ENCODE peak calls at places on chromosomes 7 and 10, in seven cellular contexts. F is astrocyte, S is fibroblast of lung, I is osteoblast, V is HCT116, N is mammary epithelial cell, P is H1. C is an unnamed sample.

GRCh38 chr10:129785536-129785981 is 178.5 kb downstream of the EBF3 start:
- DNase-seq in F (no peak), S (no peak), I (peak; percentile 29), V (no peak), N (no peak), P (no peak), C (no peak)

GRCh38 chr7:25677595-25677994 is 449.3 kb upstream of the NPVF start:
- DNase-seq in F (no peak), S (no peak), I (no peak), V (no peak), N (no peak), P (no peak), C (no peak)

GRCh38 chr10:119333146-119333792 is 125.9 kb downstream of the GRK5 start:
- DNase-seq in F (peak; percentile 40), S (peak; percentile 16), I (peak; percentile 60), V (no peak), N (peak; percentile 30), P (no peak), C (peak; percentile 32)

GRCh38 chr10:42836771-42837468 is 54.3 kb downstream of the BMS1 start:
- DNase-seq in F (peak; percentile 18), S (peak; percentile 27), I (peak; percentile 85), V (no peak), N (peak; percentile 32), P (no peak), C (no peak)

GRCh38 chr7:582081-582835 is 62.6 kb upstream of the PDGFA start:
- DNase-seq in F (no peak), S (no peak), I (no peak), V (no peak), N (no peak), P (no peak), C (no peak)

GRCh38 chr10:22640351-22640750 is 74.0 kb downstream of the PIP4K2A start:
- DNase-seq in F (no peak), S (no peak), I (no peak), V (no peak), N (no peak), P (no peak), C (no peak)

GRCh38 chr7:99557196-99557607 is 1.2 kb upstream of the ZNF655 start:
- DNase-seq in F (no peak), S (no peak), I (no peak), V (no peak), N (no peak), P (no peak), C (peak; percentile 7)

GRCh38 chr10:76172020-76172419 is 740.6 kb downstream of the LRMDA start:
- DNase-seq in F (no peak), S (no peak), I (no peak), V (no peak), N (no peak), P (no peak), C (no peak)

GRCh38 chr10:11164806-11165590 is 147.3 kb downstream of the CELF2 start:
- DNase-seq in F (peak; percentile 89), S (peak; percentile 91), I (peak; percentile 75), V (no peak), N (peak; percentile 0), P (peak; percentile 73), C (peak; percentile 63)

GRCh38 chr10:14838582-14839304 is 637 bp downstream of the HSPA14 start:
- DNase-seq in F (peak; percentile 19), S (peak; percentile 18), I (peak; percentile 71), V (no peak), N (peak; percentile 17), P (peak; percentile 74), C (peak; percentile 57)

GRCh38 chr7:133869556-133869955 is 257.6 kb upstream of the LRGUK start:
- DNase-seq in F (no peak), S (no peak), I (no peak), V (no peak), N (no peak), P (no peak), C (no peak)
- TF ChIP-seq CTCF in F (no peak), S (no peak), I (no peak), V (no peak), N (no peak), P (no peak), C (no peak)

GRCh38 chr7:74306737-74307469 is 17.7 kb downstream of the CLIP2 start:
- DNase-seq in F (peak; percentile 75), S (peak; percentile 64), I (peak; percentile 96), V (no peak), N (peak; percentile 75), P (no peak), C (no peak)
- H3K4me2 ChIP-seq in F (peak overlapping the region; percentile 75), S (peak overlapping the region; percentile 51), I (peak overlapping the region; percentile 72), V (peak overlapping the region; percentile 43), N (peak overlapping the region; percentile 63), P (no peak overlapping the region), C (no peak overlapping the region)

GRCh38 chr10:71335173-71335572 is 16.1 kb downstream of the SLC29A3 start:
- DNase-seq in F (no peak), S (no peak), I (no peak), V (no peak), N (no peak), P (no peak), C (no peak)

GRCh38 chr10:71336632-71337031 is 17.6 kb downstream of the SLC29A3 start:
- DNase-seq in F (no peak), S (no peak), I (no peak), V (no peak), N (no peak), P (no peak), C (no peak)

GRCh38 chr10:71338728-71339495 is 19.9 kb downstream of the SLC29A3 start:
- DNase-seq in F (no peak), S (no peak), I (no peak), V (no peak), N (peak; percentile 31), P (no peak), C (no peak)

GRCh38 chr10:71339796-71340589 is 20.9 kb downstream of the SLC29A3 start:
- DNase-seq in F (no peak), S (no peak), I (no peak), V (peak; percentile 33), N (peak; percentile 65), P (no peak), C (no peak)

DNA sequence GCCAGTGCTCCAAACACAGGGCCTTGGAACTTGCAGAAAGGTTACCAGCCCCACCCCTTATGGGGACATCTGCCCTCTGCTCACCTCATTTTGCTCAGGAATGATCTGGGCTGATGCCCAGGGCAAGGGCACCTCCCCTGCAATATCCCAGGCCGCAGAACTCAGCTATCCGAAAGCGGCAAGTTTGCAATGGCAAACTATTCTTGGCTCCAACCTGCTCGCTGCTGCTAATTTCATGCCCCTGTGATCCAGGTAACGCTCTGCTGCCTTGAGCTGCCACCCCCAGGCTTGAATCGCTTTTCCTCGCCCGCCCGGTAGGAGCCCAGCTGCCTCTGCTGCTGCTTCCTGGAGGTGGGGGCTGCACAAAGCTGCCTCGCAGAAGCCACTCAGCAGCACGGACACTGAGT is 18.2 kb downstream of the SLC29A3 start:
- DNase-seq in F (no peak), S (no peak), I (no peak), V (no peak), N (no peak), P (peak; percentile 49), C (no peak)
- TF ChIP-seq CTCF in F (no peak), S (no peak), I (no peak), V (no peak), N (no peak), P (no peak), C (no peak)

GRCh38 chr10:79023489-79024162 is 45.1 kb upstream of the ZMIZ1 start:
- DNase-seq in F (no peak), S (no peak), I (peak; percentile 64), V (no peak), N (no peak), P (no peak), C (no peak)

GRCh38 chr10:79021331-79021907 is 47.3 kb upstream of the ZMIZ1 start:
- DNase-seq in F (no peak), S (no peak), I (peak; percentile 50), V (no peak), N (no peak), P (no peak), C (no peak)

GRCh38 chr10:79024296-79024695 is 44.5 kb upstream of the ZMIZ1 start:
- DNase-seq in F (no peak), S (no peak), I (no peak), V (no peak), N (no peak), P (no peak), C (no peak)

GRCh38 chr10:79021948-79022499 is 46.7 kb upstream of the ZMIZ1 start:
- DNase-seq in F (no peak), S (no peak), I (peak; percentile 74), V (no peak), N (no peak), P (no peak), C (no peak)

DNA sequence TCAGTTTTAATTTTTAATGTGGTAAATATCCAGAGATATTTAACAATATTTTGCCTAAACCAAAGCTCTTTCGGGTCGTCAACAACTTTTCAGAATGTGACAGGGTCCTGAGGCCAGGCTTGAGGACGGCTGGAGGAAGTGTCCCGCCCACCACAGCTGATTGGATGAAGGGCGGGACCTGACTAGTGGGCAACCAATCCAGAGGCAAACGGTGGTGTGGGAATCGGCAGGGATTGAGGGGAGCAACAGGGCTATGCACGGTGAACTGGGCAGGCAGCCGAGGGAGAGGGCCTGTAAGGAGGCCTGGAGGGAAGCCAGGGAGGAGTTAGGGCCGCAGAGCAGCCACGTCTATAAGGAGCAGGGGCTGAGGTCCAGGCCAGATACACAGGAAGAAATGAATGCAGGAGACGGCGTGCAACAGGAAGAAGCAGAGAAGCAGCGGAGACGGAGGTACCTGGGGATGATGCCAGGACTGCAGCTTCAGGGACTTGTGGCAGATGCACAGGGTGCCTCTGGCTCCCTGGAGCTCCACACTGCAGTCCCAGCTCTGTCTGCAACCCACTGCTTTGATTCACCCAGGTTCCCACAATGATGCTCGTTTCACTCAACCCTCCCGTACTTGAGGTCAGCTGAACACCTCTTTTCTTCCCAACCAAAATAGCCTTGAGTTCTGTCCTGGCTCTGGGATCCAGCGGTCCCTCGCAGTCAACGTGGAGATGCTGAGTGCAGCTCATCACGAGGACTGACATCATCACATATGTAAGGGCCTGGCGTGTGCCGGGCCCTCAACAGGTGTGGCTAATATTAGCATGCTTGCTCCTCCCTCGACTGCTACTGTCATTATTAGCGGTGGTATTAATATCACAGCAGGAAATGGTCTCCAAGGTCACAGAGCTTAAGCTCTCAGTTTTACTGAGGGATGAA is 45.9 kb upstream of the ZMIZ1 start:
- DNase-seq in F (peak; percentile 54), S (peak; percentile 37), I (peak; percentile 79), V (peak; percentile 35), N (no peak), P (peak; percentile 67), C (peak; percentile 79)
- H3K4me2 ChIP-seq in F (peak overlapping the region; percentile 67), S (no peak overlapping the region), I (no peak overlapping the region), V (peak overlapping the region; percentile 65), N (no peak overlapping the region), P (no peak overlapping the region), C (peak overlapping the region; percentile 78)